ENCODE peak calls at places on chromosomes 6 and 20, in seven cellular contexts. Y is bronchial epithelial cell, A is cardiac fibroblast, B is progenitor cell of endocrine pancreas, D is glutamatergic neuron, O is mammary epithelial cell, N is uterus. F is an unnamed sample.

GRCh38 chr6:105510746-105511145 is 107.9 kb upstream of the PREP start:
- DNase-seq in Y (no peak), A (peak), B (no peak), D (no peak), O (peak), N (no peak), F (no peak)

GRCh38 chr20:19257865-19258264 is 45.4 kb downstream of the SLC24A3 start:
- DNase-seq in Y (no peak), A (no peak), B (no peak), D (no peak), O (no peak), N (no peak), F (no peak)

GRCh38 chr6:155171109-155171746 is 92.6 kb upstream of the CLDN20 start:
- DNase-seq in Y (peak), A (peak), B (no peak), D (no peak), O (peak), N (peak), F (no peak)

GRCh38 chr6:125182237-125183018 is 28.9 kb downstream of the TPD52L1 start:
- DNase-seq in Y (no peak), A (no peak), B (no peak), D (no peak), O (no peak), N (no peak), F (no peak)

GRCh38 chr20:137668-138131 is 4.7 kb upstream of the DEFB126 start:
- DNase-seq in Y (no peak), A (no peak), B (no peak), D (no peak), O (no peak), N (no peak), F (no peak)

GRCh38 chr6:9766240-9766915 is 648.5 kb downstream of the TFAP2A start:
- DNase-seq in Y (peak), A (peak), B (no peak), D (no peak), O (peak), N (no peak), F (peak)

GRCh38 chr6:168217880-168218537 is 101.6 kb downstream of the DACT2 start:
- DNase-seq in Y (no peak), A (peak), B (no peak), D (no peak), O (no peak), N (no peak), F (no peak)

GRCh38 chr20:21703740-21704407 is 1.6 kb upstream of the PAX1 start:
- DNase-seq in Y (no peak), A (no peak), B (no peak), D (no peak), O (no peak), N (no peak), F (no peak)

GRCh38 chr20:59683181-59683580 is 78.8 kb downstream of the PHACTR3 start:
- DNase-seq in Y (no peak), A (no peak), B (no peak), D (no peak), O (no peak), N (no peak), F (no peak)

GRCh38 chr6:4776493-4776966 is 326 bp downstream of the CDYL start:
- DNase-seq in Y (no peak), A (no peak), B (peak), D (peak), O (no peak), N (no peak), F (peak)

GRCh38 chr20:43220612-43221011 is 30.9 kb upstream of the PTPRT start:
- DNase-seq in Y (peak), A (peak), B (no peak), D (no peak), O (no peak), N (no peak), F (no peak)

GRCh38 chr6:34182751-34183531 is 37.1 kb upstream of the GRM4 start:
- DNase-seq in Y (no peak), A (no peak), B (no peak), D (no peak), O (no peak), N (no peak), F (no peak)

GRCh38 chr6:133254552-133255228 is 13.5 kb downstream of the EYA4 start:
- DNase-seq in Y (peak), A (peak), B (no peak), D (no peak), O (peak), N (no peak), F (no peak)

GRCh38 chr20:37935435-37935834 is 32.5 kb downstream of the VSTM2L start:
- DNase-seq in Y (no peak), A (peak), B (no peak), D (no peak), O (no peak), N (no peak), F (no peak)

GRCh38 chr6:69379518-69379917 is 417.3 kb downstream of the LMBRD1 start:
- DNase-seq in Y (no peak), A (no peak), B (no peak), D (no peak), O (no peak), N (no peak), F (no peak)

GRCh38 chr6:52416629-52417151 is 3.5 kb upstream of the EFHC1 start:
- DNase-seq in Y (peak), A (peak), B (no peak), D (no peak), O (peak), N (no peak), F (peak)

GRCh38 chr20:46959081-46959692 is 64.5 kb downstream of the EYA2 start:
- DNase-seq in Y (peak), A (peak), B (no peak), D (no peak), O (peak), N (no peak), F (no peak)

GRCh38 chr6:30672445-30673253 is at the start of gene DHX16:
- DNase-seq in Y (peak), A (peak), B (peak), D (peak), O (peak), N (peak), F (peak)

GRCh38 chr20:51220293-51220706 is 197.4 kb upstream of the KCNG1 start:
- DNase-seq in Y (no peak), A (peak), B (peak), D (peak), O (no peak), N (peak), F (peak)

GRCh38 chr20:2799688-2800589 is 488 bp downstream of the CPXM1 start:
- DNase-seq in Y (no peak), A (no peak), B (no peak), D (peak), O (no peak), N (no peak), F (peak)

GRCh38 chr6:41271901-41272395 is 14.5 kb downstream of the TREM1 start:
- DNase-seq in Y (no peak), A (no peak), B (no peak), D (no peak), O (no peak), N (no peak), F (no peak)

GRCh38 chr6:73369563-73369962 is at the start of gene OOEP:
- DNase-seq in Y (no peak), A (no peak), B (no peak), D (no peak), O (no peak), N (no peak), F (no peak)

GRCh38 chr6:127300411-127300810 is 33.7 kb downstream of the RNF146 start:
- DNase-seq in Y (peak), A (peak), B (no peak), D (peak), O (peak), N (no peak), F (no peak)

DNA sequence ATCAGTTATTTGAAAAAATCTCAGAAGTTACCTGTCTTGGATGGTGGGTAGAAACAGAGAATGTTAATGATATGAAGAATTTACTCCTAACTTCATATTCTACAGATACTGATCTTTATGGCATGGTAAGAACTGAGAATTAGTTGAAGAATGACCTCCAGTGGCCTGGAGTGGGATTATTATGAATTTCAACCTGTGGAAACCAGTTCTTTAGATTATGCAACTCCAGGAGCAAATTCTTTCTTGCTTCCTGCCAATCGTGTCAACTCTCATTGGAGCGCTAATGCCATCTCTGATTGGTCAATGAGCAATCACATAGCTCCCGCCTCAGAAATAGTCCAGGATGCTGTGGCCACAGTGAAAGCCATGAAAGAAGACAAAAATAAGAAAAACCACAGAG is 40.6 kb downstream of the LYRM2 start:
- DNase-seq in Y (peak), A (peak), B (no peak), D (no peak), O (peak), N (no peak), F (no peak)
- TF ChIP-seq CTCF in Y (peak), A (no peak), B (peak), D (no peak), O (peak), N (peak), F (peak)

DNA sequence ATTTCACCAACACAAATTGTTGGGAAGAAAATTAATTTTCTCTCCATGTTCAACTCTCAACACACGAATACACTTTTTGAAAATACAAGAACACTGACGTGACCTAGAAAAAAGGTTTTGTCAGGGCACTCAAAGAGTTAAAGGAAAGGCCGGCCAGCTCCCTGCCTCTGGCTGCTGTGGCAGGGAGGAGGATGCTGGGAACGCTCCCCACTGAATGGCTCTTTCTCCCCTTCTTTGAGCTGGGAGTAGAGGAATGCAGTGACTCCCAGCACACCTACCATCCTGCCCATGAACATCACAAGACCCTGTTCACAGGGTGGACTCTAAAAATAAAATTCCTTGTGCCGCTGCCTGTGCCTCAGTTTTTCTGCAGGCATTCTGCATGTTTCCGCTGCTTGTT is 47.0 kb downstream of the MAP3K5 start:
- DNase-seq in Y (no peak), A (no peak), B (no peak), D (no peak), O (no peak), N (no peak), F (no peak)
- TF ChIP-seq CTCF in Y (no peak), A (no peak), B (no peak), D (no peak), O (no peak), N (no peak), F (no peak)

DNA sequence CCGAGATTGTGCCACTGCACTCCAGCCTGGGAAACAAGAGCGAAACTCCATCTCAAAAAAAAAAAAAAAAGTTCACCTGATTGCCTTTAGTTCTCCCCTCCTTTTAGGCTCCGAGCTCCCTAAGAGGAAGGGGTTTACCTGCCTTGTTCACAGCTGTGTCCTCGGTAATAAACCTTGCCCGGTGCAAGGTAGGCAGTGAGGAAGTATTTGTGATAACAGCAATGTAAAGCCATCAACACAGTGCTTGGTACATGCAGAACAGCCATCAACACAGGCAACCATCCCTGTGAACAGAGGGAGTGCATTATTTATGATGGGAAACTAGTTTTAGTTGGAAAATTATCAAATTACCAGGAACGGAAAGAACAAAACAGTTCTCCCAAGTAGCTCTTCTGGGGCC is 1.8 kb upstream of the SPO11 start:
- DNase-seq in Y (no peak), A (no peak), B (no peak), D (no peak), O (no peak), N (no peak), F (no peak)
- TF ChIP-seq CTCF in Y (no peak), A (no peak), B (no peak), D (no peak), O (no peak), N (no peak), F (no peak)

GRCh38 chr6:164214066-164214465 is 799.5 kb downstream of the QKI start:
- DNase-seq in Y (no peak), A (no peak), B (no peak), D (no peak), O (no peak), N (no peak), F (no peak)

GRCh38 chr6:164216839-164217238 is 802.3 kb downstream of the QKI start:
- DNase-seq in Y (no peak), A (peak), B (no peak), D (no peak), O (no peak), N (no peak), F (no peak)

DNA sequence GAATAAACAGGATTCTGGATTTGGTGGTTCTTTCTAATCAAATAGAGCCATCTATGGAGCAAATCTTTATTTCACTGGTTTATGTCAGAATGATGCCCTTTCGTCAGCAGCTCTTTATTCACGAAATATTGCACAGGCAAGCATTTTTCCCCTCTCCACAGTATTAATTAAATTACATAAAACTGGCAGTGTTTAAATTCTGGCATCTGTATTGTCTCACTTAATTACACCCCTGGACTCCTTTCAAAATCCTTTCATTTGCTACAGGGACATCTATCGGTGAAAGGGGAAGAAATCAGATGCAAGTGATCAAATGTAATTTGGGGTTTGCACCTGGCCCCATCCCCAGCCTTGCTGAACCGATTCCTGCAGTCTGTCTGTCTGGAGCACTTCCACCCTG is 801.9 kb downstream of the QKI start:
- DNase-seq in Y (no peak), A (no peak), B (no peak), D (no peak), O (no peak), N (no peak), F (no peak)
- TF ChIP-seq CTCF in Y (no peak), A (no peak), B (no peak), D (no peak), O (no peak), N (no peak), F (no peak)

DNA sequence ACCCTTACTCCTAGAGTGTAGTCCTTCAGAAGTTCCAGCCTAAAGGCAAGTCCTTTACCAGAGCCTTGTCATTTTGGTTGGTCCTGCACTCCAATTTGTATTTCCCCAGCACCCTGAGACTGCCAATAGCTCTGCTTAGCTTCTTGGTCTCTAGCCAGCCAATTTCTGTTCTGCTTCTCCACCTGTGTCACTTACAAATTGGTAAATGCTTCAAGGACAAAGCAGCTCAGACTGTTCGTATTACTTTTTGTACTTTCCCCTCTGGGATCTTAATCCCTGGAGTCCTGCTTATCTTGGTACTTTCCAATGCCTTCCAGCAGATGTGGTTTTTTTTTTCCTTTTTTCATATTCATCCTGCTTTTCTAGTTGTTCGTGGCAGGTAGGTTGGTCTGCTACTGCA is 25.7 kb downstream of the PIGU start:
- DNase-seq in Y (no peak), A (no peak), B (no peak), D (no peak), O (no peak), N (no peak), F (no peak)
- TF ChIP-seq CTCF in Y (no peak), A (no peak), B (no peak), D (no peak), O (no peak), N (no peak), F (no peak)

F was measured in neural crest cell.